ENCODE peak calls at places on chromosomes 7 and 10, in four cellular contexts. O is thyroid gland, V is NCI-H2029, A is NB4. X is an unnamed sample.
A peak's percentile ranks its signal among the peaks of the same experiment; 100 is the strongest.

GRCh38 chr7:149171894-149172533 is 23.3 kb upstream of the ZNF282 start:
- DNase-seq in O (no peak), V (no peak), A (no peak), X (no peak)

GRCh38 chr7:105896407-105896842 is 20.0 kb upstream of the ATXN7L1 start:
- DNase-seq in O (no peak), V (peak; percentile 97), A (no peak), X (no peak)

GRCh38 chr10:97080051-97080776 is 105.5 kb downstream of the SLIT1 start:
- DNase-seq in O (no peak), V (no peak), A (no peak), X (no peak)

GRCh38 chr10:35993816-35994515 is 351.9 kb upstream of the FZD8 start:
- DNase-seq in O (no peak), V (no peak), A (no peak), X (no peak)

GRCh38 chr10:25405871-25406270 is 231.1 kb downstream of the GPR158 start:
- DNase-seq in O (no peak), V (no peak), A (no peak), X (no peak)

GRCh38 chr10:6995339-6995738 is 415.3 kb upstream of the PRKCQ start:
- DNase-seq in O (no peak), V (no peak), A (no peak), X (no peak)

GRCh38 chr7:31991406-31991805 is 78.8 kb downstream of the PDE1C start:
- DNase-seq in O (no peak), V (no peak), A (no peak), X (no peak)

GRCh38 chr7:35505031-35505430 is 189.9 kb downstream of the HERPUD2 start:
- DNase-seq in O (no peak), V (no peak), A (no peak), X (no peak)

GRCh38 chr7:113562242-113562641 is 356.6 kb downstream of the PPP1R3A start:
- DNase-seq in O (no peak), V (no peak), A (no peak), X (no peak)

X was measured in body of pancreas.